ENCODE peak calls at places on chromosomes 2 and 18, in six cellular contexts. One of them, this sample, is unnamed.

GRCh38 chr2:5981241-5982055 is 289.3 kb downstream of the SOX11 start:
- DNase-seq in Calu3: no peak
- DNase-seq in osteoblast: no peak
- DNase-seq in mammary epithelial cell: no peak
- DNase-seq in B cell: no peak
- DNase-seq in CD8-positive, alpha-beta T cell: no peak
- DNase-seq in this sample: no peak

GRCh38 chr2:195531754-195532153 is 125.3 kb upstream of the SLC39A10 start:
- DNase-seq in Calu3: no peak
- DNase-seq in CD8-positive, alpha-beta T cell: no peak
- DNase-seq in osteoblast: no peak
- DNase-seq in B cell: no peak
- DNase-seq in mammary epithelial cell: no peak
- DNase-seq in this sample: no peak

GRCh38 chr2:5482929-5483331 is 209.3 kb upstream of the SOX11 start:
- DNase-seq in B cell: no peak
- DNase-seq in Calu3: no peak
- DNase-seq in CD8-positive, alpha-beta T cell: no peak
- DNase-seq in mammary epithelial cell: no peak
- DNase-seq in osteoblast: no peak
- DNase-seq in this sample: no peak

GRCh38 chr2:19677825-19678518 is 223.8 kb downstream of the TTC32 start:
- DNase-seq in osteoblast: no peak
- DNase-seq in mammary epithelial cell: no peak
- DNase-seq in B cell: no peak
- DNase-seq in Calu3: no peak
- DNase-seq in CD8-positive, alpha-beta T cell: no peak
- DNase-seq in this sample: no peak

GRCh38 chr2:95185973-95186372 is 20.4 kb downstream of the ZNF2 start:
- DNase-seq in B cell: no peak
- DNase-seq in Calu3: no peak
- DNase-seq in osteoblast: no peak
- DNase-seq in mammary epithelial cell: no peak
- DNase-seq in CD8-positive, alpha-beta T cell: no peak
- DNase-seq in this sample: no peak

GRCh38 chr2:230627806-230628724 is 84.6 kb upstream of the CAB39 start:
- DNase-seq in B cell: no peak
- DNase-seq in mammary epithelial cell: no peak
- DNase-seq in CD8-positive, alpha-beta T cell: no peak
- DNase-seq in Calu3: no peak
- DNase-seq in osteoblast: peak; percentile 39
- DNase-seq in this sample: no peak

GRCh38 chr2:21836766-21837543 is 713.2 kb downstream of the TDRD15 start:
- DNase-seq in Calu3: no peak
- DNase-seq in mammary epithelial cell: no peak
- DNase-seq in B cell: no peak
- DNase-seq in CD8-positive, alpha-beta T cell: no peak
- DNase-seq in osteoblast: no peak
- DNase-seq in this sample: peak; percentile 46

GRCh38 chr2:28185153-28185552 is 207.5 kb upstream of the FOSL2 start:
- DNase-seq in osteoblast: no peak
- DNase-seq in Calu3: no peak
- DNase-seq in B cell: no peak
- DNase-seq in CD8-positive, alpha-beta T cell: no peak
- DNase-seq in mammary epithelial cell: peak; percentile 93
- DNase-seq in this sample: no peak

GRCh38 chr2:11567631-11568031 is 33.8 kb downstream of the GREB1 start:
- DNase-seq in osteoblast: no peak
- DNase-seq in mammary epithelial cell: no peak
- DNase-seq in CD8-positive, alpha-beta T cell: no peak
- DNase-seq in B cell: no peak
- DNase-seq in Calu3: no peak
- DNase-seq in this sample: no peak

GRCh38 chr2:52475600-52475999 is 1292.0 kb upstream of the CHAC2 start:
- DNase-seq in osteoblast: no peak
- DNase-seq in mammary epithelial cell: no peak
- DNase-seq in CD8-positive, alpha-beta T cell: no peak
- DNase-seq in Calu3: no peak
- DNase-seq in B cell: no peak
- DNase-seq in this sample: no peak
- TF ChIP-seq CTCF in osteoblast: no peak
- TF ChIP-seq CTCF in mammary epithelial cell: no peak
- TF ChIP-seq CTCF in CD8-positive, alpha-beta T cell: no peak
- TF ChIP-seq CTCF in Calu3: no peak
- TF ChIP-seq CTCF in B cell: no peak
- TF ChIP-seq CTCF in this sample: no peak

GRCh38 chr2:44245068-44245861 is 30.0 kb upstream of the SLC3A1 start:
- DNase-seq in B cell: no peak
- DNase-seq in osteoblast: peak; percentile 37
- DNase-seq in CD8-positive, alpha-beta T cell: no peak
- DNase-seq in mammary epithelial cell: peak; percentile 41
- DNase-seq in Calu3: peak; percentile 38
- DNase-seq in this sample: no peak

GRCh38 chr2:44246436-44246835 is 28.8 kb upstream of the SLC3A1 start:
- DNase-seq in osteoblast: peak; percentile 15
- DNase-seq in B cell: no peak
- DNase-seq in CD8-positive, alpha-beta T cell: no peak
- DNase-seq in Calu3: no peak
- DNase-seq in mammary epithelial cell: no peak
- DNase-seq in this sample: no peak

GRCh38 chr2:44246840-44247369 is 28.4 kb upstream of the SLC3A1 start:
- DNase-seq in osteoblast: no peak
- DNase-seq in CD8-positive, alpha-beta T cell: no peak
- DNase-seq in B cell: no peak
- DNase-seq in mammary epithelial cell: no peak
- DNase-seq in Calu3: no peak
- DNase-seq in this sample: no peak

GRCh38 chr2:44250376-44250775 is 24.9 kb upstream of the SLC3A1 start:
- DNase-seq in mammary epithelial cell: no peak
- DNase-seq in CD8-positive, alpha-beta T cell: no peak
- DNase-seq in Calu3: no peak
- DNase-seq in osteoblast: no peak
- DNase-seq in B cell: no peak
- DNase-seq in this sample: no peak

DNA sequence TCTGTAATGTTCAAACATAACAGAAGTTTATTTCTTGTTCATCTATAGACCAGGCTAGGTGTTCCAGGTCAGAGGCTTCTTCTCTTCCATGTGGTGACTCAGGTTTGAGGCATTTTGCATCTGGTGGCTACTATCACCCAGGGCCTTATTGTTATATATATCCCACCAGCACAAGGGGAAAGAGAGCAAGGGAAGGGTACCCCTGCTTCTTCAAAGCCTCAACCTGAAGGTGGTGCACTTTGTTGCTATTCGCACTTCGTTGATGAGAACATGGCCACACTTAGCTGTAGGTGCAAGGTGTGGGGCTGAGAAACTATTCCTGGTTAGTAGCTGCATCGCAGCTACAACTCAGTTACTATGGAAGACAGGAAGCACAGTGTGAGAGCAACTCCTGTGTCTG is 27.4 kb upstream of the SLC3A1 start:
- DNase-seq in B cell: no peak
- DNase-seq in mammary epithelial cell: no peak
- DNase-seq in CD8-positive, alpha-beta T cell: no peak
- DNase-seq in Calu3: peak; percentile 63
- DNase-seq in osteoblast: no peak
- DNase-seq in this sample: no peak
- TF ChIP-seq CTCF in B cell: no peak
- TF ChIP-seq CTCF in mammary epithelial cell: peak; percentile 7
- TF ChIP-seq CTCF in CD8-positive, alpha-beta T cell: no peak
- TF ChIP-seq CTCF in Calu3: peak; percentile 56
- TF ChIP-seq CTCF in osteoblast: no peak
- TF ChIP-seq CTCF in this sample: no peak

DNA sequence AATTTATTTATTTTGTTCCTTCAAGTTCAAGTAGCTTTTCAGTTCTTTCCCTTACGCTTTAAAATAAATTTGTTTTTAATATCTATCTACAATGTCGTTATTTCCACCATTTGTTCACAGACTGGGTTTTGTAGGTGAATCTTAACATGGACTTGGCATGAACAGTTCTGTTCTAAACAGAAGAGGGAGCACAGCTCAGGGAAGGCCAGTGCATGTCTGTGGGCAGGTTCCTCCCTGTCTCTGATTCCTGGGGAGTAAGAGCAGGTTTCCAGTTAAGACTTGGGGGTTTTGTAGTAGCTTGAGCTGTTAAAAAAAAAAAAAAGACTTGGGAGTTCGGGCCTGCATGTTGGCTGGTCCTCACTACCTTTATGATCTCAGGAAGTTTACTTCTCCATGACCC is 11.1 kb downstream of the TTL start:
- DNase-seq in B cell: no peak
- DNase-seq in mammary epithelial cell: no peak
- DNase-seq in Calu3: no peak
- DNase-seq in CD8-positive, alpha-beta T cell: no peak
- DNase-seq in osteoblast: peak; percentile 75
- DNase-seq in this sample: no peak
- TF ChIP-seq CTCF in B cell: no peak
- TF ChIP-seq CTCF in mammary epithelial cell: peak; percentile 27
- TF ChIP-seq CTCF in Calu3: no peak
- TF ChIP-seq CTCF in CD8-positive, alpha-beta T cell: no peak
- TF ChIP-seq CTCF in osteoblast: peak; percentile 15
- TF ChIP-seq CTCF in this sample: no peak

GRCh38 chr2:47783491-47784330 is 766 bp downstream of the MSH6 start:
- DNase-seq in mammary epithelial cell: peak; percentile 66
- DNase-seq in osteoblast: peak; percentile 95
- DNase-seq in Calu3: peak; percentile 81
- DNase-seq in B cell: peak; percentile 85
- DNase-seq in CD8-positive, alpha-beta T cell: peak; percentile 66
- DNase-seq in this sample: no peak
- TF ChIP-seq CTCF in mammary epithelial cell: peak; percentile 12
- TF ChIP-seq CTCF in osteoblast: no peak
- TF ChIP-seq CTCF in Calu3: no peak
- TF ChIP-seq CTCF in B cell: no peak
- TF ChIP-seq CTCF in CD8-positive, alpha-beta T cell: no peak
- TF ChIP-seq CTCF in this sample: no peak

GRCh38 chr2:237319887-237320286 is 94.1 kb downstream of the COL6A3 start:
- DNase-seq in Calu3: no peak
- DNase-seq in mammary epithelial cell: no peak
- DNase-seq in CD8-positive, alpha-beta T cell: no peak
- DNase-seq in osteoblast: no peak
- DNase-seq in B cell: no peak
- DNase-seq in this sample: no peak

GRCh38 chr2:237323656-237324055 is 90.3 kb downstream of the COL6A3 start:
- DNase-seq in B cell: no peak
- DNase-seq in Calu3: no peak
- DNase-seq in osteoblast: no peak
- DNase-seq in mammary epithelial cell: no peak
- DNase-seq in CD8-positive, alpha-beta T cell: no peak
- DNase-seq in this sample: no peak

GRCh38 chr2:237320801-237321563 is 93.0 kb downstream of the COL6A3 start:
- DNase-seq in Calu3: no peak
- DNase-seq in mammary epithelial cell: no peak
- DNase-seq in B cell: no peak
- DNase-seq in osteoblast: no peak
- DNase-seq in CD8-positive, alpha-beta T cell: no peak
- DNase-seq in this sample: no peak

GRCh38 chr2:237322564-237322963 is 91.4 kb downstream of the COL6A3 start:
- DNase-seq in B cell: no peak
- DNase-seq in Calu3: peak; percentile 71
- DNase-seq in osteoblast: no peak
- DNase-seq in mammary epithelial cell: no peak
- DNase-seq in CD8-positive, alpha-beta T cell: no peak
- DNase-seq in this sample: no peak

GRCh38 chr2:237321746-237322145 is 92.2 kb downstream of the COL6A3 start:
- DNase-seq in CD8-positive, alpha-beta T cell: no peak
- DNase-seq in osteoblast: no peak
- DNase-seq in mammary epithelial cell: no peak
- DNase-seq in Calu3: no peak
- DNase-seq in B cell: no peak
- DNase-seq in this sample: no peak
- TF ChIP-seq CTCF in CD8-positive, alpha-beta T cell: no peak
- TF ChIP-seq CTCF in osteoblast: no peak
- TF ChIP-seq CTCF in mammary epithelial cell: no peak
- TF ChIP-seq CTCF in Calu3: no peak
- TF ChIP-seq CTCF in B cell: no peak
- TF ChIP-seq CTCF in this sample: no peak

DNA sequence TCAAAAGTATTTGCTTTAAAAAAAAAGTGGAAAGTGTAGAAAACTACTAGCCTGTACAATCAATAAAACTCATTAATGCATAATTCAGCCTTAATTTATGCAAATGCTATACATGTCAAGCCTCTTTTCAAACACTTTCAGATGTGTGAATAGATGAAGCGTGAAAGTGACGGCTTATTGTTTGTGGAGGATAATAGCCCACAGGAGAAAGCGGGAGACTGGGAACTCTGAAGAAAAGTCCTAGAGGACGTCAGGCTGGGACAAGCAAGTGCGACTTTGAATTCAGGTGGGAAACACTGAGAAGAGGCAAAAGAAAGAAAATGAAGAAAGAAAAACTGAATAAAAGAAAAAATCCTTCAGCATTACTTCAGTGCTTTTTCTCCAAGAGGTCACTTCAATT is 108.5 kb downstream of the STK39 start:
- DNase-seq in osteoblast: no peak
- DNase-seq in Calu3: no peak
- DNase-seq in B cell: no peak
- DNase-seq in mammary epithelial cell: no peak
- DNase-seq in CD8-positive, alpha-beta T cell: no peak
- DNase-seq in this sample: no peak
- TF ChIP-seq CTCF in osteoblast: no peak
- TF ChIP-seq CTCF in Calu3: no peak
- TF ChIP-seq CTCF in B cell: no peak
- TF ChIP-seq CTCF in mammary epithelial cell: no peak
- TF ChIP-seq CTCF in CD8-positive, alpha-beta T cell: no peak
- TF ChIP-seq CTCF in this sample: no peak

GRCh38 chr18:56563568-56563967 is 74.8 kb downstream of the TXNL1 start:
- DNase-seq in mammary epithelial cell: no peak
- DNase-seq in Calu3: no peak
- DNase-seq in osteoblast: no peak
- DNase-seq in B cell: peak; percentile 10
- DNase-seq in CD8-positive, alpha-beta T cell: no peak
- DNase-seq in this sample: no peak
- TF ChIP-seq CTCF in mammary epithelial cell: peak; percentile 10
- TF ChIP-seq CTCF in Calu3: no peak
- TF ChIP-seq CTCF in osteoblast: no peak
- TF ChIP-seq CTCF in B cell: peak; percentile 13
- TF ChIP-seq CTCF in CD8-positive, alpha-beta T cell: no peak
- TF ChIP-seq CTCF in this sample: no peak

GRCh38 chr2:154403242-154403790 is 295.2 kb upstream of the KCNJ3 start:
- DNase-seq in Calu3: no peak
- DNase-seq in osteoblast: no peak
- DNase-seq in B cell: no peak
- DNase-seq in CD8-positive, alpha-beta T cell: no peak
- DNase-seq in mammary epithelial cell: no peak
- DNase-seq in this sample: no peak

GRCh38 chr2:154400891-154401290 is 297.6 kb upstream of the KCNJ3 start:
- DNase-seq in B cell: no peak
- DNase-seq in Calu3: no peak
- DNase-seq in CD8-positive, alpha-beta T cell: no peak
- DNase-seq in osteoblast: no peak
- DNase-seq in mammary epithelial cell: no peak
- DNase-seq in this sample: no peak

GRCh38 chr2:154402138-154402714 is 296.3 kb upstream of the KCNJ3 start:
- DNase-seq in B cell: no peak
- DNase-seq in mammary epithelial cell: peak; percentile 20
- DNase-seq in Calu3: no peak
- DNase-seq in CD8-positive, alpha-beta T cell: no peak
- DNase-seq in osteoblast: no peak
- DNase-seq in this sample: no peak
- TF ChIP-seq CTCF in B cell: no peak
- TF ChIP-seq CTCF in mammary epithelial cell: peak; percentile 54
- TF ChIP-seq CTCF in Calu3: peak; percentile 53
- TF ChIP-seq CTCF in CD8-positive, alpha-beta T cell: peak; percentile 19
- TF ChIP-seq CTCF in osteoblast: peak; percentile 24
- TF ChIP-seq CTCF in this sample: peak; percentile 7

This sample was measured in AG09309.